ENCODE peak calls at places on chromosomes 16 and 17, in six cellular contexts. R is choroid plexus epithelial cell, Z is AG09319, M is tibial artery, L is hepatocyte, D is glutamatergic neuron. S is an unnamed sample.

GRCh38 chr17:82837586-82838320 is 2.1 kb downstream of the ZNF750 start:
- DNase-seq in R (no peak), Z (no peak), M (no peak), L (no peak), D (no peak), S (no peak)

GRCh38 chr16:78194948-78195347 is 95.5 kb downstream of the WWOX start:
- DNase-seq in R (no peak), Z (no peak), M (no peak), L (no peak), D (no peak), S (no peak)

GRCh38 chr17:55726440-55726839 is 3.8 kb upstream of the TMEM100 start:
- DNase-seq in R (peak; percentile 82), Z (peak; percentile 99), M (peak; percentile 79), L (peak; percentile 68), D (no peak), S (no peak)

GRCh38 chr17:8542599-8542998 is 87.9 kb downstream of the MYH10 start:
- DNase-seq in R (no peak), Z (no peak), M (no peak), L (no peak), D (no peak), S (no peak)

GRCh38 chr16:59067207-59067606 is 333.1 kb upstream of the GOT2 start:
- DNase-seq in R (peak; percentile 17), Z (no peak), M (no peak), L (no peak), D (no peak), S (no peak)

GRCh38 chr17:9905902-9906301 is 831 bp upstream of the RCVRN start:
- DNase-seq in R (peak; percentile 37), Z (no peak), M (peak; percentile 53), L (peak; percentile 40), D (peak; percentile 69), S (peak; percentile 60)

GRCh38 chr16:87963400-87963799 is 12.2 kb downstream of the BANP start:
- DNase-seq in R (peak; percentile 83), Z (no peak), M (no peak), L (no peak), D (no peak), S (no peak)

GRCh38 chr17:57926723-57927047 is 28.5 kb downstream of the CUEDC1 start:
- DNase-seq in R (no peak), Z (no peak), M (no peak), L (no peak), D (no peak), S (no peak)

GRCh38 chr17:47789611-47790520 is 31.7 kb downstream of the OSBPL7 start:
- DNase-seq in R (peak; percentile 59), Z (no peak), M (no peak), L (peak; percentile 69), D (peak; percentile 77), S (peak; percentile 55)

GRCh38 chr16:87297918-87298631 is 19.1 kb downstream of the C16orf95 start:
- DNase-seq in R (peak; percentile 50), Z (no peak), M (no peak), L (peak; percentile 60), D (peak; percentile 77), S (peak; percentile 71)

GRCh38 chr17:5587431-5588032 is 3.2 kb upstream of the NLRP1 start:
- DNase-seq in R (peak; percentile 86), Z (no peak), M (no peak), L (peak; percentile 81), D (no peak), S (peak; percentile 46)

GRCh38 chr16:11992008-11992584 is 15.6 kb downstream of the SNX29 start:
- DNase-seq in R (no peak), Z (no peak), M (no peak), L (no peak), D (no peak), S (no peak)

GRCh38 chr16:11989238-11990160 is 13.0 kb downstream of the SNX29 start:
- DNase-seq in R (no peak), Z (no peak), M (no peak), L (no peak), D (peak; percentile 45), S (no peak)

GRCh38 chr16:11988258-11988978 is 11.9 kb downstream of the SNX29 start:
- DNase-seq in R (no peak), Z (no peak), M (no peak), L (no peak), D (no peak), S (no peak)

GRCh38 chr16:11992594-11993524 is 16.3 kb downstream of the SNX29 start:
- DNase-seq in R (no peak), Z (no peak), M (no peak), L (no peak), D (no peak), S (no peak)

GRCh38 chr16:11990672-11991390 is 14.3 kb downstream of the SNX29 start:
- DNase-seq in R (no peak), Z (no peak), M (no peak), L (no peak), D (no peak), S (no peak)
- TF ChIP-seq CTCF in R (no peak), Z (no peak), M (no peak), L (no peak), D (no peak), S (no peak)

GRCh38 chr17:68353121-68353521 is 61.8 kb downstream of the ARSG start:
- DNase-seq in R (peak; percentile 23), Z (no peak), M (no peak), L (no peak), D (no peak), S (no peak)

GRCh38 chr17:68352041-68352440 is 60.7 kb downstream of the ARSG start:
- DNase-seq in R (peak; percentile 15), Z (no peak), M (no peak), L (no peak), D (no peak), S (no peak)

GRCh38 chr17:68355093-68355492 is 63.8 kb downstream of the ARSG start:
- DNase-seq in R (peak; percentile 84), Z (no peak), M (no peak), L (no peak), D (no peak), S (no peak)

GRCh38 chr17:68349157-68349556 is 57.9 kb downstream of the ARSG start:
- DNase-seq in R (no peak), Z (no peak), M (no peak), L (no peak), D (no peak), S (no peak)

DNA sequence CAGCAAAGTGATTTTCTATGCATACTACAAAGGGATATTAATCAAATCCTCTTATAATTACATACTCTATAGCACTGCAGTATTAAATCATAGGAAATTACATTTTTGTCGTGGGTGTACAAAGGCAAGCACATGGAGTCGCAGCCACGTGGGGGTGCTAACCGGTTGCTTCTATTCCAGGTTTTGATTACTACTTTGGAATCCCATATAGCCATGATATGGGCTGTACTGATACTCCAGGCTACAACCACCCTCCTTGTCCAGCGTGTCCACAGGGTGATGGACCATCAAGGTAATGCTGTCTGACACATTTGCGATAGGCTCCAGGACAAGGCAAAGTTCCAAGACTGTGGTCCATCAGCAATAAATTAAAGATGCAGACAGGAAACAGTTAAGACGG is 60.1 kb downstream of the ARSG start:
- DNase-seq in R (peak; percentile 52), Z (no peak), M (no peak), L (no peak), D (no peak), S (no peak)
- TF ChIP-seq CTCF in R (peak; percentile 40), Z (peak; percentile 32), M (no peak), L (no peak), D (no peak), S (no peak)

DNA sequence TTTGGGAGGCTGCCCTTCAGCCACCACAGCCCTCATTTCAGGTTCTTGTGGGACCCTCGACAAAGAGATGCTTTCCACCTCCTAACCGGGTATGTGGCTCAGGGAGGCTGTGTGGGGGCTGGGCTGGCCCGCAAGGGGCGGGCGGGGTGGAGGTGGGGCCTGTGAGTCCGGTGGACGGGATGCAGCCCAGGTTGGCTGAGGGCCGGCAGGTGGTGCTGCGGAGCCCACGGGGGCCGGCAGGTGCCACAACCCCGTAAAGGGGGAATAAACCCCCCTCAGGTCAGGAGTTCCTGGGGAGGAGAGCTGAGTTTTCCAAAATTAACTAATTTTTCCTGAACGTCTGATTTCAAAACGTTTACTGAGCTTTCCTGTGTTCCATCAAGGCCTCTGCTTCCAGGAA is 4.9 kb upstream of the CIAO3 start:
- DNase-seq in R (no peak), Z (no peak), M (no peak), L (peak; percentile 77), D (no peak), S (no peak)
- TF ChIP-seq CTCF in R (peak; percentile 50), Z (peak; percentile 7), M (no peak), L (peak; percentile 58), D (peak; percentile 12), S (peak; percentile 66)

GRCh38 chr17:28712705-28713415 is 1.2 kb upstream of the PROCA1 start:
- DNase-seq in R (no peak), Z (no peak), M (no peak), L (no peak), D (no peak), S (no peak)

GRCh38 chr17:28711723-28712036 is at the start of gene PROCA1:
- DNase-seq in R (no peak), Z (no peak), M (no peak), L (peak; percentile 75), D (peak; percentile 78), S (no peak)

GRCh38 chr17:28715217-28715616 is 2.5 kb downstream of the RAB34 start:
- DNase-seq in R (no peak), Z (no peak), M (no peak), L (no peak), D (no peak), S (no peak)

GRCh38 chr17:28712037-28712704 is 483 bp upstream of the PROCA1 start:
- DNase-seq in R (peak; percentile 31), Z (no peak), M (no peak), L (peak; percentile 57), D (peak; percentile 85), S (peak; percentile 35)

GRCh38 chr17:28714281-28714680 is 2.6 kb upstream of the PROCA1 start:
- DNase-seq in R (no peak), Z (no peak), M (no peak), L (no peak), D (no peak), S (no peak)
- TF ChIP-seq CTCF in R (no peak), Z (no peak), M (no peak), L (no peak), D (no peak), S (no peak)

S was measured in neural crest cell.